ENCODE peak calls at places on chromosomes 13 and 19, in nine cellular contexts. F, J, Z, T, I, A, H, V and O are unnamed samples.

GRCh38 chr13:40598599-40598998 is 67.8 kb downstream of the FOXO1 start:
- DNase-seq in A (no peak), F (no peak), J (no peak), T (no peak), Z (no peak), H (no peak), I (no peak), V (no peak), O (no peak)

GRCh38 chr19:55640043-55640576 is 692 bp upstream of the ZNF580 start:
- DNase-seq in H (peak), J (no peak), Z (peak), A (no peak), V (peak), T (peak), F (no peak), I (no peak), O (peak)

GRCh38 chr13:26280295-26280694 is 26.4 kb downstream of the CDK8 start:
- DNase-seq in Z (no peak), J (no peak), A (no peak), H (no peak), I (no peak), F (peak), T (no peak), V (no peak), O (no peak)

GRCh38 chr13:39167018-39167417 is 128.8 kb downstream of the NHLRC3 start:
- DNase-seq in A (no peak), J (no peak), F (no peak), H (no peak), Z (no peak), V (no peak), I (no peak), T (no peak), O (no peak)

GRCh38 chr13:24625324-24625723 is 54.9 kb upstream of the ATP12A start:
- DNase-seq in Z (no peak), V (no peak), J (no peak), T (no peak), A (no peak), H (no peak), F (no peak), I (no peak), O (no peak)

GRCh38 chr13:98672947-98673545 is 79.4 kb downstream of the SLC15A1 start:
- DNase-seq in H (peak), A (no peak), F (peak), Z (peak), J (peak), V (peak), T (peak), I (no peak), O (peak)

GRCh38 chr19:56119585-56119978 is 1.5 kb downstream of the ZNF787 start:
- DNase-seq in V (peak), T (no peak), I (no peak), A (no peak), F (no peak), J (no peak), Z (no peak), H (no peak), O (no peak)

GRCh38 chr13:51905787-51906186 is 44.0 kb downstream of the CCDC70 start:
- DNase-seq in F (peak), A (no peak), J (no peak), T (no peak), I (no peak), H (no peak), Z (no peak), V (no peak), O (no peak)

GRCh38 chr19:3538965-3539742 is at the start of gene TEKTIP1:
- DNase-seq in Z (no peak), A (no peak), F (no peak), T (no peak), J (no peak), V (no peak), H (no peak), I (no peak), O (no peak)

GRCh38 chr13:53782400-53783030 is 753.9 kb downstream of the OLFM4 start:
- DNase-seq in J (peak), H (no peak), A (no peak), V (peak), Z (no peak), F (peak), I (no peak), T (peak), O (no peak)

GRCh38 chr13:91220872-91221271 is 126.6 kb upstream of the MIR17HG start:
- DNase-seq in Z (no peak), F (no peak), H (no peak), I (no peak), A (no peak), V (no peak), T (no peak), J (no peak), O (no peak)

GRCh38 chr19:32711747-32712146 is 7.8 kb upstream of the TDRD12 start:
- DNase-seq in J (no peak), I (no peak), F (no peak), V (no peak), T (no peak), Z (no peak), H (no peak), A (no peak), O (no peak)

GRCh38 chr13:38415233-38415632 is 65.6 kb downstream of the UFM1 start:
- DNase-seq in A (no peak), H (no peak), I (no peak), V (no peak), F (no peak), J (no peak), T (no peak), Z (no peak), O (no peak)

GRCh38 chr19:29704562-29705558 is 10.2 kb downstream of the C19orf12 start:
- DNase-seq in Z (no peak), T (no peak), F (no peak), H (no peak), V (no peak), J (no peak), A (no peak), I (no peak), O (no peak)

GRCh38 chr13:67632590-67632989 is 402.5 kb upstream of the PCDH9 start:
- DNase-seq in J (no peak), H (no peak), V (no peak), T (no peak), A (no peak), F (no peak), I (no peak), Z (no peak), O (no peak)

GRCh38 chr13:99425485-99426341 is 75.6 kb upstream of the TM9SF2 start:
- DNase-seq in T (no peak), A (peak), Z (peak), F (no peak), H (no peak), I (no peak), J (no peak), V (no peak), O (no peak)

GRCh38 chr19:14023404-14024235 is 4.3 kb upstream of the RLN3 start:
- DNase-seq in Z (peak), J (no peak), A (no peak), I (no peak), T (no peak), H (peak), F (no peak), V (peak), O (no peak)

GRCh38 chr13:96958286-96958891 is 35.9 kb downstream of the OXGR1 start:
- DNase-seq in J (no peak), H (no peak), V (peak), T (peak), A (no peak), Z (no peak), I (no peak), F (peak), O (no peak)

GRCh38 chr19:29482855-29483640 is 42.7 kb upstream of the VSTM2B start:
- DNase-seq in V (no peak), F (no peak), A (no peak), T (no peak), I (no peak), Z (no peak), H (peak), J (no peak), O (no peak)

GRCh38 chr13:20057963-20058362 is 99.4 kb downstream of the ZMYM2 start:
- DNase-seq in I (no peak), T (no peak), H (no peak), Z (no peak), J (no peak), F (no peak), A (no peak), V (no peak), O (no peak)
- TF ChIP-seq CTCF in I (no peak), T (no peak), H (no peak), Z (no peak), J (no peak), F (no peak), A (no peak), V (no peak), O (no peak)

GRCh38 chr13:42820450-42820849 is 39.1 kb downstream of the FAM216B start:
- DNase-seq in Z (no peak), V (no peak), H (no peak), T (no peak), I (no peak), A (no peak), F (no peak), J (no peak), O (no peak)

GRCh38 chr13:42815686-42816085 is 34.3 kb downstream of the FAM216B start:
- DNase-seq in T (no peak), Z (no peak), A (no peak), I (no peak), H (no peak), F (peak), J (no peak), V (peak), O (no peak)

GRCh38 chr13:42821437-42821836 is 40.1 kb downstream of the FAM216B start:
- DNase-seq in Z (no peak), A (no peak), I (no peak), F (peak), J (no peak), V (peak), H (no peak), T (no peak), O (no peak)

GRCh38 chr13:42816538-42816937 is 35.2 kb downstream of the FAM216B start:
- DNase-seq in H (no peak), A (no peak), F (peak), T (no peak), J (no peak), I (no peak), V (no peak), Z (no peak), O (no peak)

DNA sequence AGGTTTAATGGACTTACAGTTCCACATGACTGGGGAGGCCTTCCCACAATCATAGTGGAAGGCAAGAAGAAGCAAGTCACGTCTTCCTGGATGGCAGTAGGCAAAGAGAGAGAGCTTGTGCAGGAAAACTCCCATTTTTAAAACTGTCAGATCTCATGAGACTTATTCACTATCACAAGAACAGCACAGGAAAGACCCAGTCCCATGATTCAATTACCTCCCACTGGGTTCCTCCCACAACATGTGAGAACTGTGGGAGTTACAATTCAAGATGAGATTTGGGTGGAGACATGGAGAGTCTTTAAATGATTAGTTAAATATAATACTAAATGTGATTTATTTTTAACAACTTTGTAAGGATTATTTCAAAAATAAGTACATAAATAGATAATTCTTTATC is 38.3 kb downstream of the FAM216B start:
- DNase-seq in A (no peak), F (no peak), H (no peak), J (no peak), T (no peak), V (no peak), I (no peak), Z (no peak), O (no peak)
- TF ChIP-seq CTCF in A (no peak), F (no peak), H (no peak), J (no peak), T (no peak), V (no peak), I (no peak), Z (no peak), O (no peak)

GRCh38 chr19:4983346-4984105 is 14.6 kb downstream of the KDM4B start:
- DNase-seq in Z (no peak), J (no peak), H (no peak), V (peak), T (no peak), F (no peak), A (no peak), I (no peak), O (no peak)

GRCh38 chr19:4984448-4984990 is 15.6 kb downstream of the KDM4B start:
- DNase-seq in Z (no peak), T (no peak), F (no peak), A (no peak), H (no peak), J (no peak), I (no peak), V (no peak), O (no peak)

GRCh38 chr19:4985551-4985991 is 16.7 kb downstream of the KDM4B start:
- DNase-seq in I (no peak), A (no peak), V (no peak), F (no peak), J (no peak), H (no peak), T (no peak), Z (no peak), O (no peak)

GRCh38 chr19:4986056-4986455 is 17.1 kb downstream of the KDM4B start:
- DNase-seq in Z (no peak), H (no peak), F (no peak), I (no peak), J (no peak), A (no peak), T (no peak), V (no peak), O (no peak)

DNA sequence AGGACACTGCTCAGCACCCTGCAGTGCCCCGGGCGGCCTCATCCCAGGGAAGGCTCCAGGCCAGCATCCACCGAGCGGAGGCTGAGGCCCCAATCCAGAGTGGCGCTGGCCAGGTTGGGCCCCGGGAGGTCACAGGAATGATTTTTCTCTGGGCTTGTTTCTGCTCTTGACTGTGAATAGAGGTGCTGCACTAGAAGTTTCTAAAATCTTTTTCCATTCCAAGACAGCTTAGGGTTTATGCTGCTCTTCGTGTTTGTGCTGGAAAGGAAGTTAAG is 15.1 kb downstream of the KDM4B start:
- DNase-seq in J (no peak), F (no peak), I (no peak), Z (no peak), V (no peak), T (no peak), H (no peak), A (no peak), O (no peak)
- TF ChIP-seq CTCF in J (no peak), F (no peak), I (no peak), Z (no peak), V (no peak), T (no peak), H (no peak), A (no peak), O (no peak)

DNA sequence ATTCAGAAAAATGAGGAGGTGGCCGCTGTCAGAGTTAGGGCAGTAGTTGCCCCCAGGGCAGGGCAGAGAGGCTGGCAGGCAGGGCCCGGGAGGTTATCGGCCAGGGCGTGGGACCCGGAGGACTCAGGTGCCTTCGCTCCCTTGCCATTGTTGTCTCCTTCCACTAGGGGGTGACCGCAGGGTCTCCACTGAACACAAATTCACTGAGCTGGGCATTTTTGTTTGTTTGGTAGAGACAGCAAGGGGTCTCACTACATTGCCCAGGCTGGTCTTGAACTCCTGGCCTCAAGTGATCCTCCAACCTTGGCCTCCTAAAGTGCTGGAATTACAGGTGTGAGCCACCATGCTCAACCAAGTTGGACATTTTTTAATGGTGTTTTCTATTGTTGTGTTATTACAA is 25.1 kb downstream of the CARS2 start:
- DNase-seq in I (no peak), H (no peak), V (peak), A (no peak), F (no peak), T (no peak), J (no peak), Z (no peak), O (no peak)
- TF ChIP-seq CTCF in I (no peak), H (no peak), V (peak), A (no peak), F (peak), T (peak), J (no peak), Z (peak), O (no peak)

GRCh38 chr13:113421673-113422270 is 31.5 kb downstream of the ADPRHL1 start:
- DNase-seq in I (no peak), V (no peak), Z (no peak), T (peak), H (no peak), A (no peak), F (no peak), J (no peak), O (no peak)
- TF ChIP-seq CTCF in I (no peak), V (no peak), Z (no peak), T (no peak), H (no peak), A (no peak), F (no peak), J (no peak), O (no peak)

DNA sequence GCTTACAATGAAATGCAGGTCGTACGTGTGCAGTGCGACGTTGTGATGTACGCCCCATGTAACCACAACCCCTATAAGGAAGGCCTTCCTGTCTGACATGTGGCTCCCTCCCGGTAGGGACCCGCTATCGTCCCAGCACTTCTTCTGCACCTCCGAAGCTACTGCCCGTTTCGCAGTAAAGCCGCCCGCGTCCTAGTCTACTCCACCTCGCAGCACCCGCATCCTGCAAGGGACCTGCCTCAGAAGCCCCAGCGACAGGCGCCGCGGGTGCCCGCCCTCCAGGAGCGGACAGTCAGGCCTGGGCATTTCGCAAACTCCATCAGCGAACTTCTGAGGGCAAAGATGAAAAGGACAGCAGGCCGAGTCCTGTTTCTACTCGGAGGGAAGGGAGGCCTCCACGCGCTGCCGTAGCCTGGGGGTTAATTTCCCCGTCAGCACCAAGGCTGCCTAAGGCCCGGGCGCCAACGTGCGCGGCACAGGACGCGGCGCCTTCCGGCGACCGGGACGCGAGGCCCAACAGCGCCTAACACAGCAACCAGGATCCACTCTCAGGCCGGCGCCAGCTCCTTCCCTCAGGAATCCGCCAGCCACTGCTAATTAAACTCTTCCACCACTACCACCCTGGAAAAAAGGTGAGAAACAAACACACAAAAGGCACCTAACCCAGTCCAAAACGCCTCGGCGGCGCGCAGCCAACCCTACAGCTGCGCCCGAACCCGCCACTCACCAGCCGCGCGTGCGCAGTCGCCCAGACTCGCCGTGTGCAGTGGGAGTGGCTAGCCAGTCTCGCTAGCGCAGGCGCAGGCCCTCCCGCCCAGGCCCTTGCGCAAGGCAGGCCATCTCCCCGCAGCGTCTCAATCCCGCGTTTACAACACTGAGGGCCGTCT is at the start of gene EEF1AKMT1:
- DNase-seq in F (peak), I (peak), A (peak), T (peak), V (peak), H (peak), J (peak), Z (peak), O (peak)
- TF ChIP-seq CTCF in F (no peak), I (no peak), A (no peak), T (no peak), V (no peak), H (no peak), J (no peak), Z (no peak), O (no peak)